ENCODE peak calls at places on chromosome 16, in four cellular contexts. One of them, this sample, is unnamed.

GRCh38 chr16:2999929-3000328 is 12.8 kb upstream of the CLDN9 start:
- DNase-seq in IMR-90: no peak
- DNase-seq in H1: no peak
- DNase-seq in K562: no peak
- DNase-seq in this sample: no peak

GRCh38 chr16:74723224-74723623 is 22.6 kb upstream of the MLKL start:
- DNase-seq in IMR-90: no peak
- DNase-seq in H1: no peak
- DNase-seq in K562: peak
- DNase-seq in this sample: no peak

GRCh38 chr16:53504665-53505064 is 1.7 kb upstream of the AKTIP start:
- DNase-seq in IMR-90: peak
- DNase-seq in H1: no peak
- DNase-seq in K562: no peak
- DNase-seq in this sample: no peak

GRCh38 chr16:8048433-8048832 is 541.9 kb downstream of the TMEM114 start:
- DNase-seq in IMR-90: no peak
- DNase-seq in H1: no peak
- DNase-seq in K562: no peak
- DNase-seq in this sample: no peak

GRCh38 chr16:70790815-70791214 is 10.1 kb downstream of the VAC14 start:
- DNase-seq in IMR-90: no peak
- DNase-seq in H1: no peak
- DNase-seq in K562: no peak
- DNase-seq in this sample: no peak

GRCh38 chr16:82384017-82384416 is 214.0 kb upstream of the MPHOSPH6 start:
- DNase-seq in IMR-90: no peak
- DNase-seq in H1: no peak
- DNase-seq in K562: no peak
- DNase-seq in this sample: no peak

GRCh38 chr16:53829186-53829747 is 125.3 kb downstream of the FTO start:
- DNase-seq in IMR-90: peak
- DNase-seq in H1: no peak
- DNase-seq in K562: no peak
- DNase-seq in this sample: no peak

GRCh38 chr16:2719328-2720062 is 529 bp downstream of the PRSS27 start:
- DNase-seq in IMR-90: no peak
- DNase-seq in H1: no peak
- DNase-seq in K562: no peak
- DNase-seq in this sample: no peak

GRCh38 chr16:79089735-79090284 is 510.7 kb downstream of the MAF start:
- DNase-seq in IMR-90: no peak
- DNase-seq in H1: no peak
- DNase-seq in K562: no peak
- DNase-seq in this sample: peak

GRCh38 chr16:929674-930073 is 41.1 kb downstream of the LMF1 start:
- DNase-seq in IMR-90: no peak
- DNase-seq in H1: no peak
- DNase-seq in K562: no peak
- DNase-seq in this sample: no peak

GRCh38 chr16:23026777-23027362 is 122.4 kb downstream of the USP31 start:
- DNase-seq in IMR-90: peak
- DNase-seq in H1: no peak
- DNase-seq in K562: peak
- DNase-seq in this sample: no peak

GRCh38 chr16:7513429-7513828 is 180.8 kb downstream of the RBFOX1 start:
- DNase-seq in IMR-90: no peak
- DNase-seq in H1: no peak
- DNase-seq in K562: peak
- DNase-seq in this sample: no peak

GRCh38 chr16:50273382-50273690 is 7.0 kb downstream of the ADCY7 start:
- DNase-seq in IMR-90: no peak
- DNase-seq in H1: no peak
- DNase-seq in K562: no peak
- DNase-seq in this sample: no peak

GRCh38 chr16:49281481-49281842 is at the start of gene CBLN1:
- DNase-seq in IMR-90: no peak
- DNase-seq in H1: no peak
- DNase-seq in K562: no peak
- DNase-seq in this sample: no peak

GRCh38 chr16:74169687-74170522 is 126.7 kb upstream of the PSMD7 start:
- DNase-seq in IMR-90: peak
- DNase-seq in H1: no peak
- DNase-seq in K562: no peak
- DNase-seq in this sample: no peak

GRCh38 chr16:2499454-2499853 is 14.3 kb upstream of the ATP6V0C start:
- DNase-seq in IMR-90: no peak
- DNase-seq in H1: no peak
- DNase-seq in K562: no peak
- DNase-seq in this sample: no peak

GRCh38 chr16:57994778-57995177 is 5.7 kb downstream of the ZNF319 start:
- DNase-seq in IMR-90: peak
- DNase-seq in H1: no peak
- DNase-seq in K562: peak
- DNase-seq in this sample: no peak

GRCh38 chr16:4646773-4647660 is 22.4 kb downstream of the MGRN1 start:
- DNase-seq in IMR-90: no peak
- DNase-seq in H1: no peak
- DNase-seq in K562: no peak
- DNase-seq in this sample: no peak

GRCh38 chr16:24950275-24950674 is 64.9 kb downstream of the ARHGAP17 start:
- DNase-seq in IMR-90: peak
- DNase-seq in H1: no peak
- DNase-seq in K562: no peak
- DNase-seq in this sample: no peak

GRCh38 chr16:4327782-4328579 is 12.1 kb downstream of the GLIS2 start:
- DNase-seq in IMR-90: peak
- DNase-seq in H1: no peak
- DNase-seq in K562: peak
- DNase-seq in this sample: no peak

GRCh38 chr16:482468-483185 is 44.9 kb upstream of the CAPN15 start:
- DNase-seq in IMR-90: no peak
- DNase-seq in H1: no peak
- DNase-seq in K562: no peak
- DNase-seq in this sample: no peak

GRCh38 chr16:84270531-84270930 is 24.1 kb upstream of the WFDC1 start:
- DNase-seq in IMR-90: no peak
- DNase-seq in H1: no peak
- DNase-seq in K562: no peak
- DNase-seq in this sample: no peak

GRCh38 chr16:54490089-54490488 is 203.5 kb upstream of the IRX3 start:
- DNase-seq in IMR-90: no peak
- DNase-seq in H1: no peak
- DNase-seq in K562: no peak
- DNase-seq in this sample: no peak

GRCh38 chr16:29729116-29729521 is 16.7 kb downstream of the C16orf54 start:
- DNase-seq in IMR-90: peak
- DNase-seq in H1: no peak
- DNase-seq in K562: peak
- DNase-seq in this sample: no peak

GRCh38 chr16:76787394-76787793 is 403.6 kb upstream of the MON1B start:
- DNase-seq in IMR-90: no peak
- DNase-seq in H1: no peak
- DNase-seq in K562: no peak
- DNase-seq in this sample: no peak

GRCh38 chr16:83977056-83977815 is 9.2 kb downstream of the NECAB2 start:
- DNase-seq in IMR-90: no peak
- DNase-seq in H1: no peak
- DNase-seq in K562: no peak
- DNase-seq in this sample: no peak

GRCh38 chr16:63737633-63738032 is 1384.2 kb downstream of the CDH11 start:
- DNase-seq in IMR-90: no peak
- DNase-seq in H1: no peak
- DNase-seq in K562: no peak
- DNase-seq in this sample: no peak

GRCh38 chr16:48158296-48158695 is 2.5 kb upstream of the ABCC12 start:
- DNase-seq in IMR-90: peak
- DNase-seq in H1: no peak
- DNase-seq in K562: peak
- DNase-seq in this sample: peak

GRCh38 chr16:47713225-47713595 is 252.1 kb downstream of the PHKB start:
- DNase-seq in IMR-90: peak
- DNase-seq in H1: no peak
- DNase-seq in K562: peak
- DNase-seq in this sample: no peak

GRCh38 chr16:212999-213398 is 16.2 kb downstream of the LUC7L start:
- DNase-seq in IMR-90: peak
- DNase-seq in H1: no peak
- DNase-seq in K562: no peak
- DNase-seq in this sample: no peak

GRCh38 chr16:50597563-50598255 is 49.5 kb downstream of the NKD1 start:
- DNase-seq in IMR-90: no peak
- DNase-seq in H1: no peak
- DNase-seq in K562: no peak
- DNase-seq in this sample: no peak

GRCh38 chr16:68490829-68491575 is 42.7 kb upstream of the SMPD3 start:
- DNase-seq in IMR-90: peak
- DNase-seq in H1: no peak
- DNase-seq in K562: no peak
- DNase-seq in this sample: no peak

GRCh38 chr16:85005278-85006069 is 5.9 kb downstream of the ZDHHC7 start:
- DNase-seq in IMR-90: peak
- DNase-seq in H1: no peak
- DNase-seq in K562: no peak
- DNase-seq in this sample: no peak

GRCh38 chr16:72990003-72990521 is 57.9 kb downstream of the ZFHX3 start:
- DNase-seq in IMR-90: peak
- DNase-seq in H1: no peak
- DNase-seq in K562: no peak
- DNase-seq in this sample: no peak

GRCh38 chr16:72988568-72988967 is 59.4 kb downstream of the ZFHX3 start:
- DNase-seq in IMR-90: no peak
- DNase-seq in H1: no peak
- DNase-seq in K562: no peak
- DNase-seq in this sample: no peak

GRCh38 chr16:72991211-72991610 is 56.7 kb downstream of the ZFHX3 start:
- DNase-seq in IMR-90: no peak
- DNase-seq in H1: no peak
- DNase-seq in K562: no peak
- DNase-seq in this sample: no peak

GRCh38 chr16:72990571-72990970 is 57.4 kb downstream of the ZFHX3 start:
- DNase-seq in IMR-90: no peak
- DNase-seq in H1: no peak
- DNase-seq in K562: no peak
- DNase-seq in this sample: no peak

GRCh38 chr16:72989203-72989991 is 58.5 kb downstream of the ZFHX3 start:
- DNase-seq in IMR-90: peak
- DNase-seq in H1: no peak
- DNase-seq in K562: no peak
- DNase-seq in this sample: no peak
- TF ChIP-seq CHD1 in IMR-90: no peak
- TF ChIP-seq CHD1 in H1: no peak
- TF ChIP-seq CHD1 in K562: no peak
- TF ChIP-seq CHD1 in this sample: no peak

GRCh38 chr16:87127061-87127765 is 190.0 kb downstream of the C16orf95 start:
- DNase-seq in IMR-90: peak
- DNase-seq in H1: no peak
- DNase-seq in K562: no peak
- DNase-seq in this sample: no peak
- TF ChIP-seq CHD1 in IMR-90: no peak
- TF ChIP-seq CHD1 in H1: no peak
- TF ChIP-seq CHD1 in K562: no peak
- TF ChIP-seq CHD1 in this sample: no peak

DNA sequence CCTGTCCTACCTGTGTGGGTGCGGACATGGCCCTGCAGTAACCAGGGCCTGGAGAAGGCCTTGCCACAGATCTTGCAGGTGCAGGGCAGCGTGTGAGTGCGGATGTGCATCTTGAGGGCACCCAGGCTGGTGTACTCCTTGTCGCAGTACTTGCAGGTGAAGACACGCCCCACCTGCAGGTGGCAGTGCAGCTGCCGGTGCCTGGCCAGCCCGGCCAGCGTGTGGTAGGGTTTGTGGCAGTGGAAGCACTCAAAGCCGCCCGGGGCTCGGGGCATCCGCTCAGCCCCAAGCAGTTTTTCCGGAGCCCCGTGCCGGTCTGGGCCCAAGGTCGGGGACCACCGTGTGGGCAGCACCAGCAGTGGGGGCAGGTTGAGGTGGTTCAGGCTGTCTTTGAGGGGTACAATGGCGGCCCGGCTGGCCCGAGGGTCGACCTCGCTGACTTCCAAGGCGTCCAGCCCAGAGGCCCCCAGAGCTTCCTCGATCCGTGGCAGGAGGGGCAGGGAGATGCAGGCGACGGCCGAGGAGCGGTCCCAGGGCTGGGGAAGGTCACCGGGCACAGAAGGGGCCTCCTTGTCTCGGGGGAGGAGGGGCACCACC is 5.1 kb downstream of the SNAI3 start:
- DNase-seq in IMR-90: no peak
- DNase-seq in H1: peak
- DNase-seq in K562: peak
- DNase-seq in this sample: no peak
- TF ChIP-seq CHD1 in IMR-90: no peak
- TF ChIP-seq CHD1 in H1: no peak
- TF ChIP-seq CHD1 in K562: no peak
- TF ChIP-seq CHD1 in this sample: no peak

GRCh38 chr16:72475688-72476087 is 303.7 kb upstream of the PMFBP1 start:
- DNase-seq in IMR-90: no peak
- DNase-seq in H1: no peak
- DNase-seq in K562: no peak
- DNase-seq in this sample: no peak

GRCh38 chr16:72471317-72471716 is 299.4 kb upstream of the PMFBP1 start:
- DNase-seq in IMR-90: no peak
- DNase-seq in H1: no peak
- DNase-seq in K562: no peak
- DNase-seq in this sample: no peak

GRCh38 chr16:72473631-72474030 is 301.7 kb upstream of the PMFBP1 start:
- DNase-seq in IMR-90: no peak
- DNase-seq in H1: no peak
- DNase-seq in K562: no peak
- DNase-seq in this sample: no peak

GRCh38 chr16:72470541-72470940 is 298.6 kb upstream of the PMFBP1 start:
- DNase-seq in IMR-90: no peak
- DNase-seq in H1: no peak
- DNase-seq in K562: no peak
- DNase-seq in this sample: no peak

GRCh38 chr16:72474511-72475123 is 302.7 kb upstream of the PMFBP1 start:
- DNase-seq in IMR-90: peak
- DNase-seq in H1: no peak
- DNase-seq in K562: no peak
- DNase-seq in this sample: no peak
- TF ChIP-seq CHD1 in IMR-90: no peak
- TF ChIP-seq CHD1 in H1: no peak
- TF ChIP-seq CHD1 in K562: no peak
- TF ChIP-seq CHD1 in this sample: no peak

DNA sequence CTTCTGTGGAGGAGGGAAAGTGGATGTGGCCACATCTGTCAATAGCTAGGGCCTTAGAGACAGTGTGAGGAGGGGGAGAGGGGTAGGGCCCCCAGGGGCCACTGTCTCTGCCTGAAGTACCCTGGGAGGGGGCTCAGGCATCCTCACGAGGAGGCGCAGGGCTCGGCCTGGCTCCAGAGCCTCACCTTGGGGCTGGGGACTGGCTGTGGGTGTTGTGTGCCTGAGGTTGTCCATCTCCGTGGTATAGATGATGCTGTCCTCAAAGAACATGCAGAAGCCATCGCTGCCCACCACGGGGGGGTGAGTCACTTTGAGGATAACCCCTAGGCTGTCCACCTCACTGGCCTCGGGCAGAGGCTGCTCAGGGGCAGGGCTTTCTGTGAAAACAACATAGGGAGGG is 12.1 kb downstream of the PLEKHG4 start:
- DNase-seq in IMR-90: no peak
- DNase-seq in H1: no peak
- DNase-seq in K562: no peak
- DNase-seq in this sample: no peak
- TF ChIP-seq CHD1 in IMR-90: no peak
- TF ChIP-seq CHD1 in H1: no peak
- TF ChIP-seq CHD1 in K562: no peak
- TF ChIP-seq CHD1 in this sample: no peak